ENCODE peak calls at places on chromosome 14, in eight cellular contexts. J is right lobe of liver, H is tibial nerve, R is Peyer's patch, Q is IMR-90, X is psoas muscle, E is heart right ventricle, G is sigmoid colon. I is an unnamed sample.

GRCh38 chr14:92321701-92322100 is 1.3 kb upstream of the SLC24A4 start:
- DNase-seq in J (no peak), H (no peak), R (no peak), Q (no peak), X (no peak), E (no peak), G (no peak), I (no peak)

GRCh38 chr14:30064454-30064853 is 136.8 kb upstream of the PRKD1 start:
- DNase-seq in J (no peak), H (no peak), R (no peak), Q (peak; percentile 6), X (no peak), E (no peak), G (no peak), I (no peak)

GRCh38 chr14:64937176-64937820 is 5.2 kb downstream of the GPX2 start:
- DNase-seq in J (no peak), H (no peak), R (no peak), Q (peak; percentile 18), X (no peak), E (no peak), G (no peak), I (no peak)

GRCh38 chr14:96249016-96249415 is 7.0 kb upstream of the BDKRB1 start:
- DNase-seq in J (no peak), H (no peak), R (no peak), Q (peak; percentile 93), X (no peak), E (no peak), G (peak; percentile 90), I (no peak)

GRCh38 chr14:100096656-100097055 is 31.4 kb downstream of the EVL start:
- DNase-seq in J (no peak), H (no peak), R (no peak), Q (peak; percentile 68), X (no peak), E (no peak), G (no peak), I (no peak)

GRCh38 chr14:96895658-96896271 is 98.6 kb downstream of the VRK1 start:
- DNase-seq in J (no peak), H (no peak), R (no peak), Q (no peak), X (no peak), E (no peak), G (no peak), I (no peak)

GRCh38 chr14:33592298-33592697 is 358.6 kb downstream of the EGLN3 start:
- DNase-seq in J (no peak), H (no peak), R (no peak), Q (no peak), X (no peak), E (no peak), G (no peak), I (no peak)

GRCh38 chr14:77041837-77042557 is 13.5 kb upstream of the IRF2BPL start:
- DNase-seq in J (no peak), H (no peak), R (no peak), Q (peak; percentile 98), X (peak; percentile 82), E (no peak), G (peak; percentile 89), I (no peak)

GRCh38 chr14:61466249-61466904 is 145.0 kb downstream of the PRKCH start:
- DNase-seq in J (no peak), H (no peak), R (no peak), Q (peak; percentile 98), X (peak; percentile 72), E (peak; percentile 80), G (peak; percentile 80), I (no peak)

GRCh38 chr14:32074887-32075572 is 2.1 kb upstream of the ARHGAP5 start:
- DNase-seq in J (no peak), H (no peak), R (no peak), Q (peak; percentile 1), X (no peak), E (no peak), G (no peak), I (no peak)

GRCh38 chr14:38291681-38292459 is 36.0 kb upstream of the CLEC14A start:
- DNase-seq in J (no peak), H (no peak), R (no peak), Q (peak; percentile 34), X (no peak), E (no peak), G (no peak), I (no peak)

GRCh38 chr14:38721822-38722431 is 381.1 kb downstream of the SEC23A start:
- DNase-seq in J (no peak), H (peak; percentile 58), R (peak; percentile 64), Q (peak; percentile 31), X (peak; percentile 52), E (peak; percentile 14), G (no peak), I (peak; percentile 77)

GRCh38 chr14:52733824-52734223 is 3.9 kb downstream of the STYX start:
- DNase-seq in J (no peak), H (no peak), R (no peak), Q (no peak), X (no peak), E (no peak), G (no peak), I (no peak)

GRCh38 chr14:52538648-52539047 is 13.7 kb downstream of the TXNDC16 start:
- DNase-seq in J (no peak), H (no peak), R (no peak), Q (no peak), X (no peak), E (no peak), G (no peak), I (no peak)

GRCh38 chr14:81269100-81269978 is 48.6 kb upstream of the GTF2A1 start:
- DNase-seq in J (no peak), H (no peak), R (no peak), Q (peak; percentile 68), X (no peak), E (no peak), G (no peak), I (peak; percentile 69)

GRCh38 chr14:31934767-31935266 is 142.3 kb upstream of the ARHGAP5 start:
- DNase-seq in J (no peak), H (no peak), R (peak; percentile 54), Q (peak; percentile 41), X (no peak), E (no peak), G (no peak), I (peak; percentile 58)

GRCh38 chr14:92540472-92541048 is 27.0 kb downstream of the RIN3 start:
- DNase-seq in J (peak; percentile 88), H (peak; percentile 87), R (peak; percentile 89), Q (peak; percentile 100), X (peak; percentile 92), E (peak; percentile 89), G (peak; percentile 98), I (peak; percentile 50)

GRCh38 chr14:103880334-103880985 is 33.1 kb upstream of the PPP1R13B start:
- DNase-seq in J (peak; percentile 92), H (peak; percentile 82), R (peak; percentile 79), Q (peak; percentile 51), X (peak; percentile 88), E (peak; percentile 86), G (peak; percentile 92), I (peak; percentile 50)

GRCh38 chr14:34592623-34593022 is 37.3 kb downstream of the SNX6 start:
- DNase-seq in J (peak; percentile 17), H (no peak), R (no peak), Q (no peak), X (peak; percentile 75), E (no peak), G (peak; percentile 21), I (no peak)

GRCh38 chr14:96911499-96912130 is 114.4 kb downstream of the VRK1 start:
- DNase-seq in J (no peak), H (no peak), R (no peak), Q (no peak), X (no peak), E (no peak), G (no peak), I (no peak)

GRCh38 chr14:73258076-73258475 is 20.8 kb downstream of the PAPLN start:
- DNase-seq in J (no peak), H (no peak), R (no peak), Q (no peak), X (no peak), E (no peak), G (no peak), I (no peak)

GRCh38 chr14:95835331-95835730 is 41.3 kb upstream of the TUNAR start:
- DNase-seq in J (no peak), H (no peak), R (no peak), Q (peak; percentile 3), X (no peak), E (no peak), G (no peak), I (no peak)

GRCh38 chr14:93951798-93952540 is 24.4 kb downstream of the ASB2 start:
- DNase-seq in J (no peak), H (no peak), R (no peak), Q (peak; percentile 7), X (peak; percentile 55), E (no peak), G (no peak), I (no peak)

GRCh38 chr14:65142429-65142828 is 40.1 kb upstream of the MAX start:
- DNase-seq in J (no peak), H (no peak), R (no peak), Q (no peak), X (no peak), E (no peak), G (no peak), I (no peak)

GRCh38 chr14:96688629-96689028 is 108.6 kb upstream of the VRK1 start:
- DNase-seq in J (no peak), H (no peak), R (no peak), Q (no peak), X (no peak), E (no peak), G (no peak), I (no peak)

GRCh38 chr14:55329999-55330710 is 58.9 kb downstream of the FBXO34 start:
- DNase-seq in J (no peak), H (no peak), R (no peak), Q (peak; percentile 45), X (no peak), E (no peak), G (no peak), I (no peak)
- H3K27ac ChIP-seq in J (no peak overlapping the region), H (no peak overlapping the region), R (no peak overlapping the region), Q (no peak overlapping the region), X (no peak overlapping the region), E (no peak overlapping the region), G (no peak overlapping the region), I (no peak overlapping the region)

GRCh38 chr14:74350211-74350943 is 2.1 kb downstream of the VRTN start:
- DNase-seq in J (no peak), H (no peak), R (no peak), Q (no peak), X (no peak), E (no peak), G (peak; percentile 14), I (no peak)
- TF ChIP-seq CTCF in J (no peak), H (no peak), R (no peak), Q (no peak), X (no peak), E (no peak), G (no peak), I (no peak)

GRCh38 chr14:53894456-53894855 is 62.2 kb downstream of the BMP4 start:
- DNase-seq in J (no peak), H (no peak), R (no peak), Q (peak; percentile 79), X (no peak), E (no peak), G (no peak), I (no peak)
- H3K27ac ChIP-seq in J (no peak overlapping the region), H (no peak overlapping the region), R (no peak overlapping the region), Q (peak overlapping the region; percentile 81), X (no peak overlapping the region), E (no peak overlapping the region), G (no peak overlapping the region), I (no peak overlapping the region)

DNA sequence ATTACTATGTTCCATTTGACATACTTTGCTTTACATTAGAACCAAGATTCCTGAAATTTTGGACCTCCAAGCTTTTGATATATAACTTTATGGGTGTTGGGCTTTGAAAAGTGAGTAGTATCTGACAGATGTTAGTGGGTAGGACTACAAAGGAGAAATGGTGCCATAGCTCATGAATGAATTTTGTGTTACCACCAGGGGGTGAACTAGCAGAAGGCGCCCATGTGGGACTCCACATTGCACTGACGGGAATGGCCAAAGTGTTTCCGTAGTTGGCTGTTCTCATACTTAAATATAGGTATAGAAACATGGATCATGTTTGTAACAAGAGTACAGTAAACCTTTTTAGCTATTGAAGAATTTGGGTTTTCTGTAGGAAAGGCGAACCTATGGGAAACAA is 337.5 kb downstream of the FLRT2 start:
- DNase-seq in J (no peak), H (no peak), R (no peak), Q (no peak), X (no peak), E (no peak), G (no peak), I (peak; percentile 21)
- TF ChIP-seq CTCF in J (peak; percentile 38), H (no peak), R (no peak), Q (peak; percentile 0), X (no peak), E (no peak), G (no peak), I (peak; percentile 42)

I was measured in A673.